ENCODE peak calls at places on chromosomes 2 and 18, in ten cellular contexts. One of them, this sample, is unnamed.

GRCh38 chr2:70685771-70686171 is 82.2 kb downstream of the ADD2 start:
- DNase-seq in AG04449: no peak
- DNase-seq in prostate gland: no peak
- DNase-seq in cardiac fibroblast: no peak
- DNase-seq in A549: no peak
- DNase-seq in uterus: no peak
- DNase-seq in fibroblast of the aortic adventitia: no peak
- DNase-seq in astrocyte of the cerebellum: no peak
- DNase-seq in bronchial epithelial cell: no peak
- DNase-seq in foreskin fibroblast: no peak
- DNase-seq in this sample: no peak

GRCh38 chr2:62375051-62375450 is 130.9 kb downstream of the TMEM17 start:
- DNase-seq in AG04449: no peak
- DNase-seq in prostate gland: no peak
- DNase-seq in cardiac fibroblast: no peak
- DNase-seq in A549: no peak
- DNase-seq in uterus: no peak
- DNase-seq in fibroblast of the aortic adventitia: no peak
- DNase-seq in astrocyte of the cerebellum: no peak
- DNase-seq in bronchial epithelial cell: no peak
- DNase-seq in foreskin fibroblast: no peak
- DNase-seq in this sample: no peak

GRCh38 chr18:28541276-28541930 is 364.5 kb upstream of the CDH2 start:
- DNase-seq in AG04449: no peak
- DNase-seq in prostate gland: no peak
- DNase-seq in cardiac fibroblast: no peak
- DNase-seq in A549: no peak
- DNase-seq in uterus: no peak
- DNase-seq in fibroblast of the aortic adventitia: peak
- DNase-seq in astrocyte of the cerebellum: no peak
- DNase-seq in bronchial epithelial cell: no peak
- DNase-seq in foreskin fibroblast: no peak
- DNase-seq in this sample: no peak

GRCh38 chr18:79510731-79511141 is 115.0 kb downstream of the NFATC1 start:
- DNase-seq in AG04449: no peak
- DNase-seq in prostate gland: no peak
- DNase-seq in cardiac fibroblast: no peak
- DNase-seq in A549: no peak
- DNase-seq in uterus: peak
- DNase-seq in fibroblast of the aortic adventitia: no peak
- DNase-seq in astrocyte of the cerebellum: no peak
- DNase-seq in bronchial epithelial cell: no peak
- DNase-seq in foreskin fibroblast: no peak
- DNase-seq in this sample: no peak

GRCh38 chr2:202034249-202035088 is 814 bp downstream of the FZD7 start:
- DNase-seq in AG04449: no peak
- DNase-seq in prostate gland: peak
- DNase-seq in cardiac fibroblast: peak
- DNase-seq in A549: peak
- DNase-seq in uterus: peak
- DNase-seq in fibroblast of the aortic adventitia: peak
- DNase-seq in astrocyte of the cerebellum: no peak
- DNase-seq in bronchial epithelial cell: peak
- DNase-seq in foreskin fibroblast: peak
- DNase-seq in this sample: no peak

GRCh38 chr2:98519851-98520250 is 75.2 kb downstream of the INPP4A start:
- DNase-seq in AG04449: no peak
- DNase-seq in prostate gland: no peak
- DNase-seq in cardiac fibroblast: no peak
- DNase-seq in A549: no peak
- DNase-seq in uterus: no peak
- DNase-seq in fibroblast of the aortic adventitia: no peak
- DNase-seq in astrocyte of the cerebellum: no peak
- DNase-seq in bronchial epithelial cell: no peak
- DNase-seq in foreskin fibroblast: no peak
- DNase-seq in this sample: no peak

GRCh38 chr2:68745006-68745405 is 10.4 kb downstream of the ARHGAP25 start:
- DNase-seq in AG04449: no peak
- DNase-seq in prostate gland: no peak
- DNase-seq in cardiac fibroblast: no peak
- DNase-seq in A549: no peak
- DNase-seq in uterus: no peak
- DNase-seq in fibroblast of the aortic adventitia: no peak
- DNase-seq in astrocyte of the cerebellum: no peak
- DNase-seq in bronchial epithelial cell: no peak
- DNase-seq in foreskin fibroblast: no peak
- DNase-seq in this sample: no peak

GRCh38 chr2:219697811-219698683 is 70.6 kb downstream of the SLC4A3 start:
- DNase-seq in AG04449: no peak
- DNase-seq in prostate gland: no peak
- DNase-seq in cardiac fibroblast: no peak
- DNase-seq in A549: no peak
- DNase-seq in uterus: no peak
- DNase-seq in fibroblast of the aortic adventitia: peak
- DNase-seq in astrocyte of the cerebellum: no peak
- DNase-seq in bronchial epithelial cell: no peak
- DNase-seq in foreskin fibroblast: no peak
- DNase-seq in this sample: no peak

GRCh38 chr2:64348386-64349142 is 105.4 kb upstream of the LGALSL start:
- DNase-seq in AG04449: no peak
- DNase-seq in prostate gland: no peak
- DNase-seq in cardiac fibroblast: peak
- DNase-seq in A549: no peak
- DNase-seq in uterus: no peak
- DNase-seq in fibroblast of the aortic adventitia: peak
- DNase-seq in astrocyte of the cerebellum: no peak
- DNase-seq in bronchial epithelial cell: peak
- DNase-seq in foreskin fibroblast: peak
- DNase-seq in this sample: no peak

GRCh38 chr2:118242216-118242615 is 153.9 kb downstream of the INSIG2 start:
- DNase-seq in AG04449: no peak
- DNase-seq in prostate gland: no peak
- DNase-seq in cardiac fibroblast: no peak
- DNase-seq in A549: no peak
- DNase-seq in uterus: no peak
- DNase-seq in fibroblast of the aortic adventitia: no peak
- DNase-seq in astrocyte of the cerebellum: no peak
- DNase-seq in bronchial epithelial cell: peak
- DNase-seq in foreskin fibroblast: peak
- DNase-seq in this sample: no peak

DNA sequence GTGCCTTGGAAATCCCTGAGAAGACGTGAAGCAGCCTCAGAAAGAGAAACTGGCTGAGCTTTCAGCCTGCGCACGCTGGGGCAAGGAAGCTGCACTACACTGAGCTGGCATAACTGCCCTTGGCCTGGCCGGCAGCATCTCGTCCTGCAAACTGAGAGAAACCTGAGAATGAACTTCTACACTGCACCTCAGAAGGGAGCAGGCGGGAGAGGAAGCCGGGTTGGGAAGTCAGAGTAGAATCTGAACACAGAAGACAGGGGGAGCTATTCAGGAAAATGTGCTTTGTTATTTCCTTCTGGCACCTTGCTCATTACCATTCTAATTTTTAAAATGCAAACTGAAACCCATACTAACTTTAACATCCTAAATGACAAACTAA is 70.9 kb downstream of the ZEB2 start:
- DNase-seq in AG04449: no peak
- DNase-seq in prostate gland: no peak
- DNase-seq in cardiac fibroblast: no peak
- DNase-seq in A549: no peak
- DNase-seq in uterus: no peak
- DNase-seq in fibroblast of the aortic adventitia: no peak
- DNase-seq in astrocyte of the cerebellum: no peak
- DNase-seq in bronchial epithelial cell: no peak
- DNase-seq in foreskin fibroblast: peak
- DNase-seq in this sample: no peak
- TF ChIP-seq CTCF in AG04449: peak
- TF ChIP-seq CTCF in prostate gland: no peak
- TF ChIP-seq CTCF in cardiac fibroblast: peak
- TF ChIP-seq CTCF in A549: peak
- TF ChIP-seq CTCF in uterus: no peak
- TF ChIP-seq CTCF in fibroblast of the aortic adventitia: peak
- TF ChIP-seq CTCF in astrocyte of the cerebellum: peak
- TF ChIP-seq CTCF in bronchial epithelial cell: peak
- TF ChIP-seq CTCF in foreskin fibroblast: peak
- TF ChIP-seq CTCF in this sample: peak

DNA sequence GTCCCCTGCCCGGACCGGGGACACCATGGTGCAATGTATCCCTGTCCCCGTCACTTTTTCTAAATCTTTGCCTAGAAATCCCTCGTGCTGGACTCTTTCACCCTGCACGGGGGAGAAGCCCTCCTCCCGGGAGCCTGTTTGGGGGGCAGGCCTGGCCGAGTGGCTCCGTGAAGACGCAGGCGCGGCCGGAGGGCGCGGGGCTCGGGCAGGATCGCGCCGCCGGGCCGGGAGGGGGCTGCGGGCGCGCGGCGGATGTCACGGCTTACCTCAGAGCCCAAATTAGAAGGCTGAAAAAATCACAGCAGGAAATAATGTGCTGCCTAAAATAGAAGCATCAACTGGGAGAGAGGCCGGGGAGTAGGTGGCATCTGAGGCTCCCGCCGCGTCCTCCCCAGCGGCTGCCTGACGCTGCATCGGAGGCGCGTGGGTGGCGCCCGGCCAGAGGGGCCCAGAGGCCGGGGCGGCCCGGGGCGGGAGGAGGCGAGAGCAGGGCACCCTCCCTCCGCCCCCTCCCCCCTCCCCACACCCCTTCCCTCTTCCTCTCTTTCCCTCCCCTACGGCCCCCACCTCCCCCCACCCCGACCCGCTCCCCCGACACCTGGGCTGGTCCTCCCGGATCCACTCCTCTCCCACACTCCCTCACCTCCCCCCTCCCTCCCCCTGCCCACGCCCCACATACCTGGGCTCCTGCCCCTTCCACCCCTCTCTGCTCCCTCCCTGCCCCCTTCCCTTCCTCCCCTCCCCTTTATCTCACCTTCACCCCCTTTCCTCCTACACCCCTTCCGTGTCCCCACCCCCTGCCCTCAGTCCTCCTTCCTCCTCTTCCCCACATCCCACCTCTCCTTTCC is 51.9 kb downstream of the SLC4A1AP start:
- DNase-seq in AG04449: peak
- DNase-seq in prostate gland: peak
- DNase-seq in cardiac fibroblast: peak
- DNase-seq in A549: no peak
- DNase-seq in uterus: peak
- DNase-seq in fibroblast of the aortic adventitia: peak
- DNase-seq in astrocyte of the cerebellum: no peak
- DNase-seq in bronchial epithelial cell: peak
- DNase-seq in foreskin fibroblast: peak
- DNase-seq in this sample: no peak
- H3K4me3 ChIP-seq in AG04449: peak
- H3K4me3 ChIP-seq in prostate gland: peak
- H3K4me3 ChIP-seq in cardiac fibroblast: peak
- H3K4me3 ChIP-seq in A549: peak
- H3K4me3 ChIP-seq in uterus: peak
- H3K4me3 ChIP-seq in fibroblast of the aortic adventitia: peak
- H3K4me3 ChIP-seq in astrocyte of the cerebellum: peak
- H3K4me3 ChIP-seq in bronchial epithelial cell: peak
- H3K4me3 ChIP-seq in foreskin fibroblast: peak
- H3K4me3 ChIP-seq in this sample: no peak

DNA sequence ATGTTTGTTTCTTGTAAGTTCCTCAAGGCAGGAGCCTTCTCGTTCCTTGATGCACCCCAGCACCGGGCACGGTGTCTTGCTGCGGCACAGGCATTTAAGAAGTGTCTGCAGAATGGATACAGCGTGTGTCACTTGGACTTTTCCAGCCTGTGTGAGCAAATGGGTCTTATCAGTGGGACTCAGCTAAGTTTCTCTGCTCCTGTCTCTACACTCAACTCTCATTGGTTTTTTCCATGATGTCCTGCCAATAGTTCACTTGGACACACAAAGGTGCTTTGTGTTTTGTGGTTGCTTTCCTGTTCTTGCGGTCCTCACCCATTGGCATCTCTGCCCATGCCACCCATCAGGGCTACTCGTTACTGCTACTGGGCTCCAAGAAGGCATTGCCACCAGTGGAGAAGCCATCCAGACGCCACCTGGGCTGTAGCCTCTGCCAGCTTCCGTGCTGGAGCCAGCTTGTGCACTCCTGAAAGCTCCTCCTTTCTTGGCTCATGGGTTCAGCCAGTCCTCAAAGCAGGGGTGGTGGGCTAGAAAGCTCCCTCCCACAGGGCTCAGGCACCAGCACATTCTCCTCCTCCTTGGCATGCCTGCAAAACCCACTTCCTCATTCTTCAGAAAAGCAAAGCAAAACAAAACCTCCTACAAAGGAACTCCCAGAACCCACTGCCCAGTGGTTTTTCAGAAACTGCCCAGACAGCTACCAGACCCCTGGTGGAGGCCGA is 41.4 kb downstream of the IL1R2 start:
- DNase-seq in AG04449: no peak
- DNase-seq in prostate gland: peak
- DNase-seq in cardiac fibroblast: peak
- DNase-seq in A549: no peak
- DNase-seq in uterus: peak
- DNase-seq in fibroblast of the aortic adventitia: peak
- DNase-seq in astrocyte of the cerebellum: peak
- DNase-seq in bronchial epithelial cell: peak
- DNase-seq in foreskin fibroblast: peak
- DNase-seq in this sample: peak
- TF ChIP-seq CTCF in AG04449: no peak
- TF ChIP-seq CTCF in prostate gland: no peak
- TF ChIP-seq CTCF in cardiac fibroblast: peak
- TF ChIP-seq CTCF in A549: no peak
- TF ChIP-seq CTCF in uterus: no peak
- TF ChIP-seq CTCF in fibroblast of the aortic adventitia: peak
- TF ChIP-seq CTCF in astrocyte of the cerebellum: peak
- TF ChIP-seq CTCF in bronchial epithelial cell: no peak
- TF ChIP-seq CTCF in foreskin fibroblast: no peak
- TF ChIP-seq CTCF in this sample: no peak

GRCh38 chr2:84808279-84808678 is 72.6 kb downstream of the TRABD2A start:
- DNase-seq in AG04449: no peak
- DNase-seq in prostate gland: no peak
- DNase-seq in cardiac fibroblast: no peak
- DNase-seq in A549: no peak
- DNase-seq in uterus: no peak
- DNase-seq in fibroblast of the aortic adventitia: no peak
- DNase-seq in astrocyte of the cerebellum: no peak
- DNase-seq in bronchial epithelial cell: no peak
- DNase-seq in foreskin fibroblast: no peak
- DNase-seq in this sample: no peak

GRCh38 chr2:84811839-84812238 is 69.0 kb downstream of the TRABD2A start:
- DNase-seq in AG04449: no peak
- DNase-seq in prostate gland: no peak
- DNase-seq in cardiac fibroblast: no peak
- DNase-seq in A549: no peak
- DNase-seq in uterus: no peak
- DNase-seq in fibroblast of the aortic adventitia: no peak
- DNase-seq in astrocyte of the cerebellum: no peak
- DNase-seq in bronchial epithelial cell: no peak
- DNase-seq in foreskin fibroblast: no peak
- DNase-seq in this sample: no peak

GRCh38 chr2:84805250-84805917 is 75.5 kb downstream of the TRABD2A start:
- DNase-seq in AG04449: no peak
- DNase-seq in prostate gland: no peak
- DNase-seq in cardiac fibroblast: peak
- DNase-seq in A549: no peak
- DNase-seq in uterus: no peak
- DNase-seq in fibroblast of the aortic adventitia: peak
- DNase-seq in astrocyte of the cerebellum: no peak
- DNase-seq in bronchial epithelial cell: no peak
- DNase-seq in foreskin fibroblast: peak
- DNase-seq in this sample: no peak

GRCh38 chr2:84801816-84802215 is 79.1 kb downstream of the TRABD2A start:
- DNase-seq in AG04449: no peak
- DNase-seq in prostate gland: peak
- DNase-seq in cardiac fibroblast: no peak
- DNase-seq in A549: no peak
- DNase-seq in uterus: no peak
- DNase-seq in fibroblast of the aortic adventitia: no peak
- DNase-seq in astrocyte of the cerebellum: no peak
- DNase-seq in bronchial epithelial cell: no peak
- DNase-seq in foreskin fibroblast: no peak
- DNase-seq in this sample: no peak

GRCh38 chr2:84807063-84807485 is 73.8 kb downstream of the TRABD2A start:
- DNase-seq in AG04449: peak
- DNase-seq in prostate gland: peak
- DNase-seq in cardiac fibroblast: peak
- DNase-seq in A549: peak
- DNase-seq in uterus: no peak
- DNase-seq in fibroblast of the aortic adventitia: peak
- DNase-seq in astrocyte of the cerebellum: peak
- DNase-seq in bronchial epithelial cell: peak
- DNase-seq in foreskin fibroblast: peak
- DNase-seq in this sample: no peak
- H3K4me3 ChIP-seq in AG04449: no peak
- H3K4me3 ChIP-seq in prostate gland: no peak
- H3K4me3 ChIP-seq in cardiac fibroblast: no peak
- H3K4me3 ChIP-seq in A549: no peak
- H3K4me3 ChIP-seq in uterus: no peak
- H3K4me3 ChIP-seq in fibroblast of the aortic adventitia: no peak
- H3K4me3 ChIP-seq in astrocyte of the cerebellum: no peak
- H3K4me3 ChIP-seq in bronchial epithelial cell: no peak
- H3K4me3 ChIP-seq in foreskin fibroblast: no peak
- H3K4me3 ChIP-seq in this sample: no peak

This sample was measured in GM12864.